ENCODE peak calls at places on chromosomes 6 and 20, in six cellular contexts. D is heart left ventricle; P is uterus; U is pancreas; I is activated B cell treated with CpG ODN at 0.5 μM for 24 hours; S is stimulated activated CD4-positive, alpha-beta T cell treated with anti-CD3 and anti-CD28 coated beads, TNF-alpha, amount 100 ng/mL, for 4 hours. X is an unnamed sample.

GRCh38 chr20:60316759-60317158 is 358.5 kb downstream of the CDH26 start:
- DNase-seq in D (no peak), P (no peak), U (no peak), I (no peak), S (no peak), X (no peak)

GRCh38 chr20:51860015-51860882 is 57.9 kb upstream of the SALL4 start:
- DNase-seq in D (no peak), P (no peak), U (no peak), I (no peak), S (no peak), X (no peak)

GRCh38 chr6:44058617-44059358 is 68.5 kb downstream of the MRPL14 start:
- DNase-seq in D (peak), P (peak), U (no peak), I (no peak), S (no peak), X (no peak)

GRCh38 chr6:16583151-16583762 is 178.0 kb downstream of the ATXN1 start:
- DNase-seq in D (no peak), P (no peak), U (no peak), I (no peak), S (no peak), X (peak)

GRCh38 chr6:167839343-167839742 is 12.6 kb downstream of the AFDN start:
- DNase-seq in D (no peak), P (no peak), U (no peak), I (no peak), S (no peak), X (no peak)

GRCh38 chr20:22776369-22776768 is 192.0 kb upstream of the FOXA2 start:
- DNase-seq in D (no peak), P (no peak), U (no peak), I (no peak), S (no peak), X (no peak)

GRCh38 chr6:111776236-111777189 is 96.7 kb downstream of the FYN start:
- DNase-seq in D (no peak), P (no peak), U (no peak), I (no peak), S (no peak), X (no peak)

GRCh38 chr6:121504227-121504626 is 68.8 kb downstream of the GJA1 start:
- DNase-seq in D (no peak), P (no peak), U (no peak), I (no peak), S (no peak), X (no peak)

GRCh38 chr6:129748212-129748900 is 38.4 kb upstream of the ARHGAP18 start:
- DNase-seq in D (peak), P (peak), U (no peak), I (no peak), S (peak), X (no peak)

GRCh38 chr6:125201961-125202729 is 48.6 kb downstream of the TPD52L1 start:
- DNase-seq in D (peak), P (peak), U (peak), I (no peak), S (no peak), X (no peak)

GRCh38 chr6:11309947-11310665 is 77.6 kb upstream of the NEDD9 start:
- DNase-seq in D (peak), P (no peak), U (no peak), I (no peak), S (no peak), X (peak)

GRCh38 chr20:50015993-50016770 is 33.4 kb downstream of the SNAI1 start:
- DNase-seq in D (no peak), P (no peak), U (no peak), I (no peak), S (no peak), X (no peak)

GRCh38 chr20:52601295-52601971 is 370.7 kb upstream of the TSHZ2 start:
- DNase-seq in D (no peak), P (no peak), U (no peak), I (no peak), S (no peak), X (no peak)

GRCh38 chr6:158660331-158660730 is 10.5 kb downstream of the SYTL3 start:
- DNase-seq in D (no peak), P (no peak), U (no peak), I (no peak), S (no peak), X (no peak)

GRCh38 chr20:63546686-63547483 is 664 bp downstream of the SRMS start:
- DNase-seq in D (no peak), P (no peak), U (no peak), I (no peak), S (no peak), X (no peak)

GRCh38 chr20:47448429-47448828 is 53.3 kb upstream of the NCOA3 start:
- DNase-seq in D (no peak), P (no peak), U (no peak), I (no peak), S (no peak), X (no peak)

GRCh38 chr6:49155321-49155720 is 307.7 kb downstream of the MMUT start:
- DNase-seq in D (no peak), P (no peak), U (no peak), I (no peak), S (no peak), X (no peak)

GRCh38 chr6:66127061-66127460 is 420.0 kb upstream of the EYS start:
- DNase-seq in D (no peak), P (no peak), U (no peak), I (no peak), S (no peak), X (no peak)

GRCh38 chr20:64150756-64151633 is 13.3 kb upstream of the MYT1 start:
- DNase-seq in D (no peak), P (no peak), U (peak), I (no peak), S (no peak), X (no peak)

GRCh38 chr6:110902091-110902490 is 27.5 kb downstream of the AMD1 start:
- DNase-seq in D (no peak), P (no peak), U (no peak), I (no peak), S (no peak), X (no peak)

X was measured in hippocampal formation.